ENCODE peak calls at places on chromosome 2, in nine cellular contexts. One of them, this sample, is unnamed.

GRCh38 chr2:163345795-163346573 is 389.8 kb downstream of the FIGN start:
- DNase-seq in DND-41: no peak
- DNase-seq in NCI-H2171: peak; percentile 6
- DNase-seq in KG1: peak; percentile 43
- DNase-seq in COR-L47: peak; percentile 83
- DNase-seq in brain microvascular endothelial cell: peak; percentile 46
- DNase-seq in AG08396: peak; percentile 17
- DNase-seq in WTC11: no peak
- DNase-seq in NB4: peak; percentile 85
- DNase-seq in this sample: peak; percentile 79

GRCh38 chr2:73976803-73977202 is 7.9 kb upstream of the TET3 start:
- DNase-seq in DND-41: no peak
- DNase-seq in NCI-H2171: no peak
- DNase-seq in KG1: no peak
- DNase-seq in COR-L47: no peak
- DNase-seq in brain microvascular endothelial cell: no peak
- DNase-seq in AG08396: no peak
- DNase-seq in WTC11: no peak
- DNase-seq in NB4: no peak
- DNase-seq in this sample: no peak

GRCh38 chr2:216690451-216691209 is 4.7 kb downstream of the IGFBP5 start:
- DNase-seq in DND-41: no peak
- DNase-seq in NCI-H2171: no peak
- DNase-seq in KG1: no peak
- DNase-seq in COR-L47: no peak
- DNase-seq in brain microvascular endothelial cell: no peak
- DNase-seq in AG08396: peak; percentile 62
- DNase-seq in WTC11: no peak
- DNase-seq in NB4: no peak
- DNase-seq in this sample: no peak

GRCh38 chr2:238305965-238306679 is 14.2 kb upstream of the TRAF3IP1 start:
- DNase-seq in DND-41: no peak
- DNase-seq in NCI-H2171: no peak
- DNase-seq in KG1: no peak
- DNase-seq in COR-L47: no peak
- DNase-seq in brain microvascular endothelial cell: no peak
- DNase-seq in AG08396: no peak
- DNase-seq in WTC11: no peak
- DNase-seq in NB4: no peak
- DNase-seq in this sample: no peak

GRCh38 chr2:10688921-10689807 is 611 bp downstream of the NOL10 start:
- DNase-seq in DND-41: no peak
- DNase-seq in NCI-H2171: no peak
- DNase-seq in KG1: no peak
- DNase-seq in COR-L47: no peak
- DNase-seq in brain microvascular endothelial cell: no peak
- DNase-seq in AG08396: peak; percentile 22
- DNase-seq in WTC11: no peak
- DNase-seq in NB4: peak; percentile 39
- DNase-seq in this sample: peak; percentile 4

GRCh38 chr2:113010088-113010487 is 4.8 kb downstream of the IL36A start:
- DNase-seq in DND-41: no peak
- DNase-seq in NCI-H2171: no peak
- DNase-seq in KG1: no peak
- DNase-seq in COR-L47: no peak
- DNase-seq in brain microvascular endothelial cell: peak; percentile 35
- DNase-seq in AG08396: no peak
- DNase-seq in WTC11: no peak
- DNase-seq in NB4: no peak
- DNase-seq in this sample: no peak

GRCh38 chr2:25912851-25913695 is 34.8 kb upstream of the ASXL2 start:
- DNase-seq in DND-41: peak; percentile 13
- DNase-seq in NCI-H2171: peak; percentile 20
- DNase-seq in KG1: no peak
- DNase-seq in COR-L47: no peak
- DNase-seq in brain microvascular endothelial cell: no peak
- DNase-seq in AG08396: peak; percentile 69
- DNase-seq in WTC11: peak; percentile 63
- DNase-seq in NB4: no peak
- DNase-seq in this sample: peak; percentile 3

GRCh38 chr2:202122975-202123765 is 50.1 kb downstream of the KIAA2012 start:
- DNase-seq in DND-41: no peak
- DNase-seq in NCI-H2171: no peak
- DNase-seq in KG1: no peak
- DNase-seq in COR-L47: peak; percentile 81
- DNase-seq in brain microvascular endothelial cell: no peak
- DNase-seq in AG08396: peak; percentile 33
- DNase-seq in WTC11: no peak
- DNase-seq in NB4: peak; percentile 21
- DNase-seq in this sample: no peak

GRCh38 chr2:174716785-174717184 is 47.5 kb downstream of the CHRNA1 start:
- DNase-seq in DND-41: no peak
- DNase-seq in NCI-H2171: no peak
- DNase-seq in KG1: no peak
- DNase-seq in COR-L47: no peak
- DNase-seq in brain microvascular endothelial cell: no peak
- DNase-seq in AG08396: no peak
- DNase-seq in WTC11: no peak
- DNase-seq in NB4: no peak
- DNase-seq in this sample: no peak

GRCh38 chr2:39407516-39408296 is 29.4 kb downstream of the MAP4K3 start:
- DNase-seq in DND-41: no peak
- DNase-seq in NCI-H2171: no peak
- DNase-seq in KG1: no peak
- DNase-seq in COR-L47: no peak
- DNase-seq in brain microvascular endothelial cell: no peak
- DNase-seq in AG08396: no peak
- DNase-seq in WTC11: no peak
- DNase-seq in NB4: no peak
- DNase-seq in this sample: peak; percentile 65